ENCODE peak calls at places on chromosomes 12 and 14, in seven cellular contexts. K is neural progenitor cell, V is kidney epithelial cell, I is GM12865, T is GM20000, B is HCT116, J is testis. R is an unnamed sample.

GRCh38 chr12:6915023-6915788 is 826 bp downstream of the ENO2 start:
- DNase-seq in K (peak), V (no peak), I (no peak), T (peak), B (no peak), J (no peak), R (no peak)

GRCh38 chr12:111330800-111331752 is 37.8 kb downstream of the PHETA1 start:
- DNase-seq in K (peak), V (peak), I (peak), T (peak), B (peak), J (no peak), R (no peak)

GRCh38 chr12:117063162-117063911 is 35.9 kb downstream of the TESC start:
- DNase-seq in K (no peak), V (no peak), I (peak), T (no peak), B (no peak), J (no peak), R (no peak)

GRCh38 chr12:112820796-112821195 is 29.2 kb downstream of the RPH3A start:
- DNase-seq in K (no peak), V (no peak), I (no peak), T (no peak), B (no peak), J (no peak), R (no peak)

GRCh38 chr14:104986487-104987164 is 1.0 kb downstream of the CLBA1 start:
- DNase-seq in K (no peak), V (no peak), I (no peak), T (no peak), B (no peak), J (no peak), R (no peak)

GRCh38 chr14:79483989-79484388 is 727.3 kb downstream of the DIO2 start:
- DNase-seq in K (peak), V (no peak), I (no peak), T (no peak), B (no peak), J (no peak), R (no peak)

GRCh38 chr12:510071-510825 is 50.5 kb downstream of the B4GALNT3 start:
- DNase-seq in K (peak), V (peak), I (no peak), T (no peak), B (no peak), J (no peak), R (no peak)

GRCh38 chr12:93879476-93880376 is 202.6 kb downstream of the CRADD start:
- DNase-seq in K (no peak), V (peak), I (no peak), T (no peak), B (no peak), J (no peak), R (no peak)

GRCh38 chr14:24329736-24330135 is 5.1 kb downstream of the ADCY4 start:
- DNase-seq in K (no peak), V (no peak), I (no peak), T (no peak), B (no peak), J (peak), R (no peak)

GRCh38 chr14:69260246-69260978 is 454 bp downstream of the GALNT16 start:
- DNase-seq in K (peak), V (no peak), I (no peak), T (peak), B (no peak), J (no peak), R (peak)

GRCh38 chr14:68756734-68757133 is 36.1 kb downstream of the ZFP36L1 start:
- DNase-seq in K (no peak), V (no peak), I (no peak), T (no peak), B (no peak), J (no peak), R (no peak)

GRCh38 chr14:30195946-30196345 is 268.3 kb upstream of the PRKD1 start:
- DNase-seq in K (no peak), V (no peak), I (no peak), T (no peak), B (no peak), J (no peak), R (no peak)

GRCh38 chr12:94618995-94619695 is 31.2 kb downstream of the TMCC3 start:
- DNase-seq in K (no peak), V (no peak), I (no peak), T (no peak), B (peak), J (no peak), R (no peak)

GRCh38 chr12:74963304-74963703 is 246.3 kb downstream of the KCNC2 start:
- DNase-seq in K (no peak), V (no peak), I (no peak), T (no peak), B (no peak), J (no peak), R (no peak)

GRCh38 chr12:3944620-3945019 is 71.4 kb upstream of the PARP11 start:
- DNase-seq in K (no peak), V (no peak), I (no peak), T (no peak), B (no peak), J (no peak), R (no peak)

GRCh38 chr12:79557690-79558315 is 133.0 kb downstream of the PAWR start:
- DNase-seq in K (no peak), V (no peak), I (no peak), T (no peak), B (no peak), J (no peak), R (no peak)

GRCh38 chr14:104795781-104796681 is 483 bp upstream of the AKT1 start:
- DNase-seq in K (no peak), V (no peak), I (peak), T (peak), B (no peak), J (peak), R (no peak)

GRCh38 chr14:104321151-104322130 is 183.1 kb downstream of the KIF26A start:
- DNase-seq in K (no peak), V (no peak), I (no peak), T (no peak), B (no peak), J (no peak), R (peak)

GRCh38 chr12:52191841-52192791 is at the start of gene KRT80:
- DNase-seq in K (no peak), V (peak), I (no peak), T (no peak), B (peak), J (peak), R (peak)

GRCh38 chr12:62621239-62621638 is 154.6 kb downstream of the MON2 start:
- DNase-seq in K (no peak), V (no peak), I (no peak), T (no peak), B (no peak), J (no peak), R (no peak)

GRCh38 chr14:59687663-59688062 is 111.1 kb upstream of the CCDC175 start:
- DNase-seq in K (no peak), V (no peak), I (no peak), T (no peak), B (no peak), J (no peak), R (no peak)

GRCh38 chr14:72598328-72598727 is 295.6 kb downstream of the DPF3 start:
- DNase-seq in K (no peak), V (no peak), I (peak), T (peak), B (no peak), J (no peak), R (no peak)

GRCh38 chr12:114694436-114695304 is 10.7 kb upstream of the TBX3 start:
- DNase-seq in K (peak), V (no peak), I (no peak), T (no peak), B (no peak), J (no peak), R (no peak)

GRCh38 chr14:45253754-45254300 is 825 bp upstream of the MIS18BP1 start:
- DNase-seq in K (no peak), V (no peak), I (peak), T (peak), B (peak), J (peak), R (no peak)

DNA sequence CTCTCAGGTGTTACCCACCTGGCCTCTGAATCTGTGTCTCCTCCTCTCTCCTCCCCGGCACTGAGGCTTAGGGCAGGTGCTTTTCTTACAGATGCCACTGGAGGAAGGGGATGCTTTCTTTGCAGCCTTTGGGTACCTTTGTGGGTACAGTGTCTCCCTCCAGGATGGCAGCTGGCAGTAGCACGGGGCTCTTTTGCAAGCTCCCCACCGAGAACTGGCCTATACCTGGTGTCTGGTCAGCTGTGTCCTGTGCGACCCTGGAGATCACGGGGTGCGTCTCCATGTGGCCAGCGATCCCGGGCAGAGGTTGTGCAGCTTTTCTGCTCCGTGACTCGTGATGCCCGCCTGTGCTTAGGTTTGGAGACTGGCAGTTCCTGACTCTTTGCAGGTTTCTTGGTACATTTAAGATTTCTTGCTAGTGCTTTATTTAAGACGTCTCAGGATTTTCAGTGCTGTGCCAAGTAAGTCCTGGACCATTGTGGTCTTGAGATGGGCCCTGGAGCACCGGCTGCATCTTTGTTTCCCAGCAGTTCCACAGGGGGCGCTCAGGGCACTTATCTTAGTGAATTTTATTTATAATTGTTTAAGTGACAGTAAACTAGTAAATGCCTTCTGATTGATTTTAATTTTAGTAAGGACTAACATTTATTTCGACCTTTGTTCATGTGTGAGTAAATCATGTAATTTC is 68.9 kb downstream of the DDX51 start:
- DNase-seq in K (peak), V (no peak), I (no peak), T (no peak), B (no peak), J (peak), R (no peak)
- TF ChIP-seq CTCF in K (peak), V (peak), I (peak), T (no peak), B (no peak), J (no peak), R (no peak)

DNA sequence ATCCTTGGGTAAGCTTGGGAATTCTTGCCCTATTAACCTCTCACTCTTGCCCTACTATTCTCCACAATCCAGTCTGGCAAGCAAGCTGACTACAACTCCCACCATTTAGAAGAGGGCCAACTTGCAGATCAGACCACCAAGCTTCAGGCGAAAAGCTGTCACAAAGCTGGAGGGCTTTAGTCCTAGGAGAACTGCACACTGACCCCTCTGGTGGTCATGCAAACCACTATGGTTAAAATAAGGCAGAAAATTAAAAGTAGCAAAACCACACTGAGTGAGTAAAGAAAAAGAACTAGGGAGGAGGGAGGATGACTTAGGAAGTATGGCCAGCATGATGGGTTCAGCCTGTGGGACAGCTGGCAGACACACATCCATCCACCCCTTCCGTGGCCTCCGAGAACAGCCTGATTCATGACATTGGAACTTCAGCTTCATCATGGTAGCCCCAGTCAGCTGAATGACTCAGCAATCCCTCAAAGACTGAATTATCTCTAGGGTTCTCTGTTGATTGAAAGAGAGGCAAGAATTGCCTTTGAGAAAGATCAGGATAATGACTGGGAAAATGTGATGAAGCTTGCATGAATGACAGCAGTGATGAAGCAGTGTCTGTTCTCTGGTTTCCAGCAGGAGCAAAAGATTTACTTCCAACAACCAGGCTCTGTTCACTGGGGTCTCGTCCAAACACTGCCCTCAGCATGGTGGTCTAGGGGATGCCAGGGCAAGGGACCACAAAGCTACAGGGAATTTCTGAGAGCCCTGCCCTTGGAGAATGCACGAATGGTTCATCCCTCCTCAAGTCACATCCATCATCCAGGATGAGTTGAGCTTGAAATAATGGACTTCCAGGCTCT is 24.4 kb downstream of the PITPNM2 start:
- DNase-seq in K (no peak), V (peak), I (no peak), T (no peak), B (peak), J (no peak), R (no peak)
- TF ChIP-seq CTCF in K (peak), V (peak), I (no peak), T (no peak), B (no peak), J (no peak), R (no peak)

GRCh38 chr14:67421356-67422224 is 9.6 kb upstream of the PLEK2 start:
- DNase-seq in K (no peak), V (no peak), I (no peak), T (no peak), B (no peak), J (no peak), R (no peak)

GRCh38 chr14:67418368-67419174 is 6.6 kb upstream of the PLEK2 start:
- DNase-seq in K (no peak), V (no peak), I (no peak), T (no peak), B (no peak), J (no peak), R (no peak)

GRCh38 chr14:67417633-67418032 is 5.7 kb upstream of the PLEK2 start:
- DNase-seq in K (no peak), V (no peak), I (no peak), T (no peak), B (no peak), J (no peak), R (no peak)

GRCh38 chr14:67423424-67423823 is 11.5 kb upstream of the PLEK2 start:
- DNase-seq in K (no peak), V (no peak), I (no peak), T (no peak), B (no peak), J (no peak), R (no peak)

GRCh38 chr14:67420102-67420739 is 8.3 kb upstream of the PLEK2 start:
- DNase-seq in K (peak), V (no peak), I (peak), T (no peak), B (no peak), J (no peak), R (no peak)
- TF ChIP-seq CTCF in K (peak), V (peak), I (peak), T (peak), B (no peak), J (peak), R (no peak)

GRCh38 chr14:96961895-96962294 is 164.7 kb downstream of the VRK1 start:
- DNase-seq in K (no peak), V (no peak), I (no peak), T (no peak), B (no peak), J (no peak), R (no peak)
- TF ChIP-seq CTCF in K (no peak), V (no peak), I (no peak), T (no peak), B (no peak), J (no peak), R (no peak)

DNA sequence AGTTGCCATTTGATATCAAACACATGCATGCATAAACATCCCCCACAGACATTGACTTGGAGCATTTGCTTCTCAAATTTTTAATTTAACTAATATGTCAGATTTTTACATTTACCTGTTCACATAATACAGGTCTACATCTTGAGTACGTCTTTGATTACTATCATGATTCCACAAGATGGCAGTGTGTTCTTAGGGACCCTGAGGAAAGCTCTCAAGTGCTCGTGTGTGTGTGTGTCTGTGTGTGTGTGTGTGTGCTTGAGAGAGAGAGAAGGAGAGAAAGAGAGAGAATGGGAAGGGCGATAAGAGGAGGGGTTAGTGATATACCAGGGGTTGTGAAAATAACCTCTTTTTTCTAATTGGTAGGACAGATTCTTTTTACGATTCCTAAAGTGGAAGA is 167.1 kb upstream of the OR4E1 start:
- DNase-seq in K (peak), V (no peak), I (peak), T (no peak), B (peak), J (no peak), R (no peak)
- TF ChIP-seq CTCF in K (peak), V (no peak), I (no peak), T (no peak), B (no peak), J (no peak), R (no peak)

DNA sequence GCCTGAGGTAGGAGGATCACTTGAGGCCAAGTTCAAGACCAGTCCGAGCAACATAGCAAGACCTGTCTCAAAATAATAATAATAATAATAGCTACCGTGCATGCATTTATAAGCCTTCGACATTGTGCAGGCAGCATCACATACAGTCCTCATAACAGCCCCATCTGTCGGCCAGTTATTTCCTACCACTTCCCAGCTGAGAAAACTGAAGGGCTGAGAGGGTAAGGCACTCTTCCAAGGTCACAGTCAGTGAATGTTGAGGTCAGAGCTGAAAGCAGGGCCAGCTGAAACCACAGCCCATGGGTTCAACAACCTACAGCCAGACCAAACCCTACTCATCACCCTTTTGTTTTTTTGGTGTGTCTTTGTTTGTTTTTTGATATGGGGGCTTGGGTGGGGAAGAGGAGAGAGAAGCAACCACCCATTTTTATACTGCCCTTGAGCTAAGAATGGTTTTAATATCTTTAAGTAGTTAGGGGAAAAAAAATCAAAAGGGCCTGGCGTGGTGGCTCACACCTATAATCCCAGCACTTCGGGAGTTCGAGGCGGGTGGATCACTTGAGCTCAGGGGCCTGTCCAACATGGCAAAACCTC is 16.8 kb upstream of the ITPK1 start:
- DNase-seq in K (peak), V (no peak), I (peak), T (peak), B (no peak), J (peak), R (no peak)
- TF ChIP-seq CTCF in K (peak), V (peak), I (peak), T (peak), B (peak), J (peak), R (no peak)

DNA sequence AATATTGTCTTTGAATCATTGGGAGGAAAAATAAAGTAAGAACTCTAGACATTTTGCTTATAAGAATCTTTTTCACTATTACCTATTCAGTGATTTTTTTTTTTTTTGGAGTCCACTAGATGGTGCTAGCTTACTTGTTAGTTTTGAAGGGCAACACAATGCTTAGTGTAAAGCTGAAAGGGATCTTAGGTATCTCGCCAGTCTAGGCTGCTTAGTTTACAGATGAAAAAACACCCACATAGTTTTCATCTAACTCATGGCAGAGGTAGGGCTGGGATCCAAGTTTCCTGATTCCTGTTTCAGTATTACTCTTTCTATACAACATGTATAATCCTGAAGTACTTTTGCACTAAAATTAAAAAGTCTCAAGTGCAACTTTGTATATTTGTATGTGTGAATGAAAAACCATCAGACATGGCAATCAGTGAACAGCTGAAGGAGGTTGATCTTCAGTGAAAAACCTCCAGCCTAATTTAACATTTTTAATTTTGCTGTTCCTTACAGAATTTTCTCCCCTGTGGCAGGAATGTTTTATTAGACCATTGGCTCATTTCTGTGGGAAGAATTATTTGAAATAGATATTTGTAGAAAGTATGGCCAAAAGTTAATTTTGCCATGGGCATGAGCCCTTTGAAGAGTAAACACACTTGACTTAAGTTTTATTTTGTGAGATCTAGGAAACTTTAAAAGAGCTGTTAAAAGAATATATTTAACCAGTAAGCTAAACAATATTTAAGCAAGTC is 40.7 kb downstream of the LRRIQ1 start:
- DNase-seq in K (peak), V (peak), I (peak), T (peak), B (peak), J (no peak), R (no peak)
- TF ChIP-seq CTCF in K (peak), V (peak), I (peak), T (peak), B (peak), J (no peak), R (peak)